ENCODE peak calls at places on chromosomes 12 and 14, in five cellular contexts. Q is choroid plexus epithelial cell; K is stimulated activated CD4-positive, alpha-beta T cell treated with anti-CD3 and anti-CD28 coated beads, Interleukin-1b, Interleukin-23, amount 100 ng/mL, for 48 hours; H is GM03348; C is endothelial cell. E is an unnamed sample.

GRCh38 chr14:22084393-22085281 is 411.0 kb upstream of the OR4E1 start:
- DNase-seq in H (peak; percentile 54), Q (peak; percentile 82), C (peak; percentile 15), K (no peak), E (no peak)

GRCh38 chr12:89469361-89469760 is 55.2 kb downstream of the GALNT4 start:
- DNase-seq in C (no peak), Q (peak; percentile 74), K (no peak), H (peak; percentile 55), E (no peak)

GRCh38 chr12:67697443-67697842 is 48.9 kb downstream of the DYRK2 start:
- DNase-seq in H (no peak), C (no peak), Q (no peak), K (no peak), E (no peak)

GRCh38 chr12:55933799-55934174 is 2.8 kb downstream of the DGKA start:
- DNase-seq in C (no peak), Q (no peak), K (no peak), H (no peak), E (no peak)

GRCh38 chr14:90239139-90239538 is 17.2 kb upstream of the PSMC1 start:
- DNase-seq in K (no peak), H (no peak), C (no peak), Q (peak; percentile 15), E (no peak)

GRCh38 chr12:109287181-109287580 is 21.9 kb downstream of the FOXN4 start:
- DNase-seq in K (no peak), H (no peak), C (no peak), Q (no peak), E (no peak)

GRCh38 chr14:105335735-105336476 is 21.4 kb downstream of the PACS2 start:
- DNase-seq in H (no peak), K (no peak), C (no peak), Q (no peak), E (no peak)

GRCh38 chr14:73723799-73724621 is 9.8 kb upstream of the PNMA1 start:
- DNase-seq in Q (peak; percentile 99), K (no peak), C (no peak), H (peak; percentile 92), E (no peak)

GRCh38 chr14:38367922-38368321 is 112.0 kb upstream of the CLEC14A start:
- DNase-seq in K (no peak), C (no peak), Q (no peak), H (no peak), E (no peak)

GRCh38 chr14:54483848-54484247 is 4.9 kb downstream of the GMFB start:
- DNase-seq in Q (peak; percentile 36), H (no peak), C (no peak), K (no peak), E (no peak)

GRCh38 chr14:105485720-105486332 is 860 bp upstream of the CRIP1 start:
- DNase-seq in K (peak; percentile 49), C (peak; percentile 77), Q (no peak), H (no peak), E (peak; percentile 78)

GRCh38 chr14:57293851-57294837 is 25.4 kb downstream of the AP5M1 start:
- DNase-seq in Q (peak; percentile 54), C (no peak), K (no peak), H (peak; percentile 11), E (no peak)

GRCh38 chr12:6768385-6769002 is 2.3 kb downstream of the PTMS start:
- DNase-seq in K (no peak), H (no peak), C (no peak), Q (peak; percentile 35), E (no peak)

GRCh38 chr12:8560986-8561385 is 20.3 kb upstream of the CLEC4E start:
- DNase-seq in K (no peak), H (no peak), Q (no peak), C (no peak), E (no peak)

GRCh38 chr12:6697584-6698351 is 2.8 kb downstream of the PIANP start:
- DNase-seq in H (peak; percentile 86), C (peak; percentile 71), K (no peak), Q (peak; percentile 66), E (peak; percentile 71)

GRCh38 chr12:72774023-72774422 is 501.9 kb downstream of the TRHDE start:
- DNase-seq in K (no peak), H (no peak), C (no peak), Q (no peak), E (no peak)

GRCh38 chr12:20459920-20460319 is 91.6 kb downstream of the PDE3A start:
- DNase-seq in K (no peak), Q (no peak), H (no peak), C (no peak), E (no peak)

GRCh38 chr12:64747681-64748080 is 11.5 kb downstream of the GNS start:
- DNase-seq in C (no peak), Q (peak; percentile 18), K (no peak), H (no peak), E (no peak)

GRCh38 chr12:77402726-77403125 is 337.4 kb upstream of the E2F7 start:
- DNase-seq in K (no peak), C (no peak), H (peak; percentile 59), Q (peak; percentile 66), E (no peak)

GRCh38 chr12:118317729-118318128 is 55.0 kb downstream of the TAOK3 start:
- DNase-seq in C (no peak), K (no peak), Q (no peak), H (no peak), E (no peak)

GRCh38 chr12:41724216-41724615 is 420.5 kb downstream of the GXYLT1 start:
- DNase-seq in Q (no peak), C (no peak), H (no peak), K (no peak), E (no peak)

GRCh38 chr12:11840350-11840749 is 190.9 kb downstream of the ETV6 start:
- DNase-seq in Q (no peak), H (no peak), K (no peak), C (no peak), E (no peak)

GRCh38 chr14:74712499-74713394 is at the start of the genes AREL1 and FCF1:
- DNase-seq in K (peak; percentile 79), C (peak; percentile 82), Q (peak; percentile 88), H (peak; percentile 93), E (peak; percentile 79)

GRCh38 chr14:69244946-69245345 is 15.0 kb upstream of the GALNT16 start:
- DNase-seq in K (no peak), H (no peak), Q (no peak), C (no peak), E (no peak)

GRCh38 chr14:103103461-103104388 is 9.2 kb downstream of the EXOC3L4 start:
- DNase-seq in C (no peak), K (no peak), Q (peak; percentile 42), H (peak; percentile 72), E (peak; percentile 46)

GRCh38 chr14:104254735-104255400 is 116.5 kb downstream of the KIF26A start:
- DNase-seq in H (no peak), Q (no peak), K (no peak), C (no peak), E (no peak)

GRCh38 chr14:93081875-93082570 is 33.7 kb downstream of the ITPK1 start:
- DNase-seq in K (no peak), H (no peak), Q (no peak), C (no peak), E (no peak)

GRCh38 chr12:130715150-130715995 is 726 bp downstream of the RIMBP2 start:
- DNase-seq in C (no peak), K (no peak), Q (no peak), H (no peak), E (no peak)

GRCh38 chr14:88618476-88618875 is 55.6 kb downstream of the ZC3H14 start:
- DNase-seq in C (no peak), H (no peak), K (no peak), Q (no peak), E (no peak)

GRCh38 chr14:49467091-49467490 is 119.1 kb downstream of the RPS29 start:
- DNase-seq in H (no peak), Q (no peak), K (no peak), C (no peak), E (no peak)

GRCh38 chr12:51326762-51327439 is 2.9 kb upstream of the BIN2 start:
- DNase-seq in C (no peak), K (no peak), H (peak; percentile 79), Q (peak; percentile 79), E (no peak)

GRCh38 chr14:75049731-75050201 is 1.5 kb downstream of the MLH3 start:
- DNase-seq in H (peak; percentile 48), C (no peak), K (no peak), Q (no peak), E (no peak)

GRCh38 chr12:89479982-89480381 is 44.6 kb downstream of the GALNT4 start:
- DNase-seq in Q (no peak), C (no peak), K (no peak), H (no peak), E (no peak)

GRCh38 chr14:94396628-94397210 is 8.3 kb upstream of the SERPINA1 start:
- DNase-seq in C (no peak), K (no peak), Q (no peak), H (no peak), E (no peak)

GRCh38 chr12:114425031-114425626 is 19.2 kb upstream of the TBX5 start:
- DNase-seq in Q (no peak), C (no peak), H (peak; percentile 76), K (no peak), E (no peak)

GRCh38 chr14:52835122-52835903 is 43.9 kb upstream of the GNPNAT1 start:
- DNase-seq in Q (peak; percentile 73), H (peak; percentile 84), K (no peak), C (no peak), E (no peak)